ENCODE peak calls at places on chromosomes 4 and X, in nine cellular contexts. One of them, this sample, is unnamed.

GRCh38 chrX:107324493-107325310 is 118.3 kb downstream of the DNAAF6 start:
- ATAC-seq in T-helper 17 cell: no peak
- ATAC-seq in pancreas: no peak
- ATAC-seq in upper lobe of left lung: peak; percentile 35
- ATAC-seq in IMR-90: peak; percentile 65
- ATAC-seq in aorta: peak; percentile 57
- ATAC-seq in left colon: peak; percentile 24
- ATAC-seq in naive B cell: no peak
- ATAC-seq in left lung: peak; percentile 89
- ATAC-seq in this sample: no peak

GRCh38 chr4:8371251-8371995 is 69.1 kb downstream of the ACOX3 start:
- ATAC-seq in left lung: no peak
- ATAC-seq in pancreas: no peak
- ATAC-seq in left colon: no peak
- ATAC-seq in naive B cell: no peak
- ATAC-seq in upper lobe of left lung: no peak
- ATAC-seq in T-helper 17 cell: no peak
- ATAC-seq in IMR-90: no peak
- ATAC-seq in aorta: no peak
- ATAC-seq in this sample: no peak

GRCh38 chr4:184343400-184344177 is 125.9 kb upstream of the ENPP6 start:
- ATAC-seq in pancreas: peak; percentile 42
- ATAC-seq in left colon: peak; percentile 59
- ATAC-seq in upper lobe of left lung: peak; percentile 90
- ATAC-seq in naive B cell: peak; percentile 53
- ATAC-seq in IMR-90: peak; percentile 87
- ATAC-seq in aorta: peak; percentile 90
- ATAC-seq in left lung: peak; percentile 88
- ATAC-seq in T-helper 17 cell: peak; percentile 78
- ATAC-seq in this sample: peak; percentile 70

GRCh38 chr4:85725727-85726170 is 250.8 kb downstream of the ARHGAP24 start:
- ATAC-seq in upper lobe of left lung: peak; percentile 86
- ATAC-seq in naive B cell: peak; percentile 97
- ATAC-seq in left colon: peak; percentile 26
- ATAC-seq in pancreas: peak; percentile 98
- ATAC-seq in left lung: peak; percentile 83
- ATAC-seq in aorta: peak; percentile 66
- ATAC-seq in T-helper 17 cell: no peak
- ATAC-seq in IMR-90: no peak
- ATAC-seq in this sample: peak; percentile 91

GRCh38 chr4:168265327-168265726 is 53.2 kb downstream of the DDX60 start:
- ATAC-seq in left colon: no peak
- ATAC-seq in pancreas: no peak
- ATAC-seq in naive B cell: no peak
- ATAC-seq in aorta: no peak
- ATAC-seq in upper lobe of left lung: no peak
- ATAC-seq in T-helper 17 cell: no peak
- ATAC-seq in left lung: no peak
- ATAC-seq in IMR-90: no peak
- ATAC-seq in this sample: no peak

GRCh38 chrX:108312011-108312410 is 126.2 kb downstream of the COL4A6 start:
- ATAC-seq in upper lobe of left lung: no peak
- ATAC-seq in left colon: no peak
- ATAC-seq in pancreas: no peak
- ATAC-seq in IMR-90: peak; percentile 32
- ATAC-seq in aorta: no peak
- ATAC-seq in naive B cell: no peak
- ATAC-seq in left lung: no peak
- ATAC-seq in T-helper 17 cell: no peak
- ATAC-seq in this sample: no peak

GRCh38 chr4:183848762-183849161 is 56.3 kb upstream of the STOX2 start:
- ATAC-seq in naive B cell: no peak
- ATAC-seq in T-helper 17 cell: no peak
- ATAC-seq in pancreas: peak; percentile 69
- ATAC-seq in IMR-90: no peak
- ATAC-seq in left lung: peak; percentile 52
- ATAC-seq in aorta: no peak
- ATAC-seq in left colon: no peak
- ATAC-seq in upper lobe of left lung: no peak
- ATAC-seq in this sample: no peak

GRCh38 chr4:113840850-113841249 is 79.3 kb upstream of the CAMK2D start:
- ATAC-seq in IMR-90: no peak
- ATAC-seq in left lung: no peak
- ATAC-seq in upper lobe of left lung: no peak
- ATAC-seq in pancreas: no peak
- ATAC-seq in T-helper 17 cell: no peak
- ATAC-seq in naive B cell: no peak
- ATAC-seq in aorta: no peak
- ATAC-seq in left colon: no peak
- ATAC-seq in this sample: no peak